ENCODE peak calls at places on chromosomes 13 and 19, in seven cellular contexts. Q is kidney glomerular epithelial cell, F is lower leg skin, U is Peyer's patch, O is amygdala, H is foreskin fibroblast, R is GM04503. W is an unnamed sample.

GRCh38 chr19:18284710-18285430 is 3.4 kb upstream of the JUND start:
- DNase-seq in U (peak), H (no peak), F (no peak), R (no peak), Q (no peak), O (no peak), W (no peak)

GRCh38 chr13:106573855-106574254 is 5.9 kb upstream of the ARGLU1 start:
- DNase-seq in O (no peak), H (peak), F (peak), R (peak), Q (no peak), U (no peak), W (no peak)

GRCh38 chr13:111005808-111006494 is 91.1 kb upstream of the ANKRD10 start:
- DNase-seq in O (no peak), F (no peak), U (no peak), H (peak), Q (no peak), R (no peak), W (no peak)

GRCh38 chr13:57557979-57558529 is 73.5 kb upstream of the PCDH17 start:
- DNase-seq in U (no peak), R (no peak), H (no peak), F (no peak), Q (no peak), O (no peak), W (no peak)

GRCh38 chr13:39245688-39246087 is 207.4 kb downstream of the NHLRC3 start:
- DNase-seq in Q (no peak), O (no peak), H (no peak), F (no peak), U (no peak), R (no peak), W (no peak)

GRCh38 chr13:113800576-113800926 is 41.5 kb downstream of the TMEM255B start:
- DNase-seq in U (no peak), O (no peak), Q (no peak), R (no peak), H (no peak), F (no peak), W (no peak)

GRCh38 chr13:39107484-39108040 is 69.3 kb downstream of the NHLRC3 start:
- DNase-seq in U (no peak), R (no peak), H (no peak), Q (no peak), O (no peak), F (no peak), W (no peak)

GRCh38 chr13:73056054-73056962 is 2.5 kb upstream of the KLF5 start:
- DNase-seq in F (no peak), Q (peak), H (peak), O (no peak), R (peak), U (no peak), W (no peak)

GRCh38 chr13:75904012-75904411 is 267.9 kb downstream of the LMO7 start:
- DNase-seq in R (no peak), Q (no peak), O (no peak), U (no peak), F (no peak), H (no peak), W (no peak)

GRCh38 chr13:47420568-47420967 is 523.7 kb upstream of the HTR2A start:
- DNase-seq in O (no peak), Q (peak), H (peak), F (no peak), R (no peak), U (no peak), W (no peak)

GRCh38 chr19:23384858-23385257 is 10.4 kb downstream of the ZNF91 start:
- DNase-seq in R (no peak), Q (no peak), U (no peak), H (no peak), O (no peak), F (no peak), W (no peak)

GRCh38 chr19:4695224-4695731 is 25.1 kb upstream of the MYDGF start:
- DNase-seq in R (no peak), U (no peak), Q (no peak), F (no peak), O (peak), H (no peak), W (peak)

GRCh38 chr13:31797154-31797775 is 57.9 kb downstream of the RXFP2 start:
- DNase-seq in R (no peak), F (no peak), Q (peak), U (no peak), H (no peak), O (no peak), W (no peak)

GRCh38 chr19:14404322-14404721 is 14.8 kb downstream of the DDX39A start:
- DNase-seq in Q (no peak), O (no peak), R (no peak), U (no peak), H (no peak), F (no peak), W (no peak)

GRCh38 chr19:10471909-10472308 is 31.2 kb downstream of the KEAP1 start:
- DNase-seq in H (no peak), R (no peak), F (no peak), Q (no peak), U (no peak), O (no peak), W (no peak)

GRCh38 chr19:10776900-10777650 is 58.9 kb downstream of the TMED1 start:
- DNase-seq in U (no peak), Q (no peak), O (no peak), H (no peak), F (no peak), R (no peak), W (no peak)

GRCh38 chr19:728011-728410 is 19.3 kb downstream of the PALM start:
- DNase-seq in Q (no peak), U (no peak), F (no peak), R (no peak), H (no peak), O (no peak), W (no peak)

GRCh38 chr13:23069571-23069970 is 111.2 kb upstream of the SGCG start:
- DNase-seq in F (no peak), U (no peak), O (no peak), Q (no peak), R (peak), H (peak), W (no peak)

GRCh38 chr13:31908696-31909386 is 122.7 kb upstream of the FRY start:
- DNase-seq in H (no peak), U (no peak), O (no peak), F (peak), R (peak), Q (no peak), W (no peak)

GRCh38 chr13:41596190-41596589 is 138.8 kb downstream of the RGCC start:
- DNase-seq in U (no peak), F (no peak), H (no peak), Q (no peak), R (no peak), O (no peak), W (no peak)

GRCh38 chr13:101706651-101707050 is 254.2 kb downstream of the ITGBL1 start:
- DNase-seq in O (no peak), F (peak), H (peak), Q (peak), U (no peak), R (peak), W (no peak)

GRCh38 chr19:6738726-6739389 is 622 bp upstream of the TRIP10 start:
- DNase-seq in O (no peak), F (peak), H (no peak), Q (no peak), R (no peak), U (peak), W (no peak)

GRCh38 chr13:41054919-41055619 is 6.2 kb upstream of the WBP4 start:
- DNase-seq in O (no peak), Q (no peak), R (no peak), U (no peak), H (no peak), F (no peak), W (no peak)

GRCh38 chr13:76129305-76130040 is 493.3 kb downstream of the LMO7 start:
- DNase-seq in U (no peak), Q (no peak), H (no peak), R (no peak), F (no peak), O (no peak), W (no peak)

GRCh38 chr19:3234800-3235199 is 10.3 kb downstream of the CELF5 start:
- DNase-seq in R (no peak), H (no peak), Q (no peak), U (no peak), F (no peak), O (no peak), W (no peak)

GRCh38 chr13:42333613-42334328 is 61.8 kb downstream of the AKAP11 start:
- DNase-seq in O (no peak), F (no peak), U (no peak), Q (peak), R (no peak), H (no peak), W (no peak)

GRCh38 chr13:21237081-21237480 is 60.6 kb downstream of the MRPL57 start:
- DNase-seq in F (no peak), U (no peak), R (no peak), O (no peak), Q (no peak), H (no peak), W (no peak)

GRCh38 chr19:14576363-14576762 is 4.5 kb upstream of the NDUFB7 start:
- DNase-seq in U (no peak), F (no peak), H (no peak), O (no peak), R (no peak), Q (no peak), W (no peak)